ENCODE peak calls at places on chromosomes 1 and 21, in four cellular contexts. U is HCT116, D is stomach, P is coronary artery. V is an unnamed sample.

GRCh38 chr1:5632226-5632625 is 360.0 kb downstream of the NPHP4 start:
- DNase-seq in U (no peak), D (no peak), P (no peak), V (no peak)

GRCh38 chr21:34801519-34802132 is 132.8 kb downstream of the CLIC6 start:
- DNase-seq in U (no peak), D (no peak), P (no peak), V (no peak)

GRCh38 chr1:50667272-50667671 is 244.0 kb upstream of the DMRTA2 start:
- DNase-seq in U (no peak), D (no peak), P (no peak), V (peak; percentile 72)

GRCh38 chr1:233172201-233172600 is 123.3 kb downstream of the PCNX2 start:
- DNase-seq in U (peak; percentile 31), D (no peak), P (no peak), V (peak; percentile 39)

GRCh38 chr1:159867322-159868064 is 5.0 kb upstream of the VSIG8 start:
- DNase-seq in U (no peak), D (peak; percentile 84), P (no peak), V (peak; percentile 78)

GRCh38 chr1:244316407-244316806 is 135.3 kb downstream of the ADSS2 start:
- DNase-seq in U (no peak), D (no peak), P (no peak), V (no peak)

GRCh38 chr1:119510046-119510445 is 3.0 kb downstream of the HSD3B1 start:
- DNase-seq in U (no peak), D (no peak), P (no peak), V (no peak)

GRCh38 chr1:84168783-84169182 is 24.7 kb downstream of the PRKACB start:
- DNase-seq in U (no peak), D (no peak), P (no peak), V (peak; percentile 50)

GRCh38 chr1:219174672-219175564 is 1.2 kb downstream of the LYPLAL1 start:
- DNase-seq in U (no peak), D (no peak), P (no peak), V (no peak)

GRCh38 chr1:24635195-24635843 is 7.8 kb upstream of the SRRM1 start:
- DNase-seq in U (peak; percentile 65), D (no peak), P (no peak), V (peak; percentile 50)

GRCh38 chr1:214660900-214661299 is 57.9 kb downstream of the CENPF start:
- DNase-seq in U (no peak), D (peak; percentile 46), P (no peak), V (no peak)

GRCh38 chr1:235583511-235584001 is 66.0 kb downstream of the GNG4 start:
- DNase-seq in U (no peak), D (no peak), P (no peak), V (no peak)

GRCh38 chr1:81915937-81916336 is 115.2 kb downstream of the ADGRL2 start:
- DNase-seq in U (no peak), D (no peak), P (no peak), V (no peak)

GRCh38 chr1:81921344-81921743 is 120.6 kb downstream of the ADGRL2 start:
- DNase-seq in U (no peak), D (no peak), P (no peak), V (no peak)

GRCh38 chr1:81921851-81922462 is 121.2 kb downstream of the ADGRL2 start:
- DNase-seq in U (no peak), D (no peak), P (no peak), V (no peak)

GRCh38 chr1:81922955-81923354 is 122.2 kb downstream of the ADGRL2 start:
- DNase-seq in U (no peak), D (no peak), P (no peak), V (no peak)

GRCh38 chr1:81920245-81920740 is 119.6 kb downstream of the ADGRL2 start:
- DNase-seq in U (no peak), D (no peak), P (no peak), V (no peak)
- H3K4me3 ChIP-seq in U (no peak overlapping the region), D (no peak overlapping the region), P (peak overlapping the region; percentile 28), V (no peak overlapping the region)

GRCh38 chr1:37017737-37018136 is 16.6 kb downstream of the GRIK3 start:
- DNase-seq in U (no peak), D (no peak), P (no peak), V (no peak)

GRCh38 chr1:37015713-37016112 is 18.6 kb downstream of the GRIK3 start:
- DNase-seq in U (no peak), D (no peak), P (no peak), V (no peak)

GRCh38 chr1:37016121-37016520 is 18.2 kb downstream of the GRIK3 start:
- DNase-seq in U (no peak), D (no peak), P (no peak), V (no peak)

GRCh38 chr1:37020653-37021277 is 13.6 kb downstream of the GRIK3 start:
- DNase-seq in U (no peak), D (no peak), P (no peak), V (no peak)
- TF ChIP-seq CTCF in U (peak; percentile 30), D (no peak), P (no peak), V (peak; percentile 36)

DNA sequence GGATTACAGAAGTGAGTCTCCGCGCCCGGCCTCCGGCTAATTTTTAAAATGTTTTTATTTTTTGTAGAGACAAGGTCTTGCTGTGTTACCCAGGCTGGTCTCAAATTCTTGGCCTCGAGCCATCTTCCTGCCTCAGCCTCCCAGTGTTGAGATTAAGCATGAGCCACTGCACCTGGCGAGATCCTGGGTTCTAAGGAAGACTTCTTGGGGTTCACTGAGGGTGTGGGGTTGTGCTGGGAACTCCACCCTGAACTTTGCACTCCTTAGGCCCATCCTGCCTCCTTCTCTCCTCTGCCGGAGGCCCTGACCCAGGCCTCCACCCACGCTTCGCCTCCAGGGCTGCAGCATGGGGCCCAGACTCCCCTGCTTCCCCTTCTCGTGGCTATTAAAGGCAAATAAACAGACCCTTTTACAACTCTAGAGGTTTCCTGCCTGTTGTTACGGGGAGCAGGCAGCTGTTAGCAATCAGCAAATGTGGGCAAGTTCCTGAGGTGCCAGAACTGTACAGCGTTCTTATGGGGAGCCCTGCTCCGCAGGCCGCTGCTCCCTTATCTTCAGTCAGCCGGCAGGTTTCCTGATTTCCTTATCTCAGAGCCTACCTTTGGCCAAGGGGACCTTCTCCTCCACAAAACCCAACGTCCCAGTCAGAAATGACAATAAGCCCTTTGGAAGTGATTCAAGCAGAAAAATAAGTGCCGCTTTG is 41.0 kb upstream of the LIN9 start:
- DNase-seq in U (no peak), D (peak; percentile 50), P (no peak), V (no peak)
- H3K4me3 ChIP-seq in U (no peak overlapping the region), D (no peak overlapping the region), P (no peak overlapping the region), V (no peak overlapping the region)

GRCh38 chr21:17775431-17776126 is 43.6 kb downstream of the C21orf91 start:
- DNase-seq in U (no peak), D (no peak), P (no peak), V (no peak)
- TF ChIP-seq CTCF in U (no peak), D (no peak), P (no peak), V (no peak)

GRCh38 chr1:155979525-155980343 is 1.4 kb upstream of the ARHGEF2 start:
- DNase-seq in U (no peak), D (no peak), P (peak; percentile 85), V (no peak)
- H3K4me3 ChIP-seq in U (peak overlapping the region; percentile 91), D (peak overlapping the region; percentile 69), P (peak overlapping the region; percentile 81), V (no peak overlapping the region)

GRCh38 chr1:1511533-1512285 is at the start of gene ATAD3A:
- DNase-seq in U (peak; percentile 93), D (peak; percentile 99), P (peak; percentile 97), V (peak; percentile 92)
- TF ChIP-seq CTCF in U (no peak), D (peak; percentile 30), P (no peak), V (no peak)

DNA sequence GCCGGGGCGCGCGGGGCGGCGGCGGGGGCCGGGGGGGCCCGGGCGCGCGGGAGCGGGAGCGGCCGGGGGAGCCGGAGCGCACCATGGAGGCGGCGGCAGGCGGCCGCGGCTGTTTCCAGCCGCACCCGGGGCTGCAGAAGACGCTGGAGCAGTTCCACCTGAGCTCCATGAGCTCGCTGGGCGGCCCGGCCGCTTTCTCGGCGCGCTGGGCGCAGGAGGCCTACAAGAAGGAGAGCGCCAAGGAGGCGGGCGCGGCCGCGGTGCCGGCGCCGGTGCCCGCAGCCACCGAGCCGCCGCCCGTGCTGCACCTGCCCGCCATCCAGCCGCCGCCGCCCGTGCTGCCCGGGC is 539 bp downstream of the SKI start:
- DNase-seq in U (no peak), D (peak; percentile 53), P (no peak), V (no peak)
- H3K4me3 ChIP-seq in U (peak overlapping the region; percentile 67), D (peak overlapping the region; percentile 67), P (peak overlapping the region; percentile 96), V (peak overlapping the region; percentile 71)

GRCh38 chr1:7225711-7226505 is 440.7 kb downstream of the CAMTA1 start:
- DNase-seq in U (no peak), D (no peak), P (no peak), V (no peak)

GRCh38 chr1:7224081-7224534 is 438.9 kb downstream of the CAMTA1 start:
- DNase-seq in U (no peak), D (no peak), P (no peak), V (no peak)

GRCh38 chr1:7222616-7223015 is 437.4 kb downstream of the CAMTA1 start:
- DNase-seq in U (no peak), D (no peak), P (no peak), V (no peak)

GRCh38 chr1:7223334-7224080 is 438.3 kb downstream of the CAMTA1 start:
- DNase-seq in U (no peak), D (no peak), P (no peak), V (no peak)

GRCh38 chr1:7224644-7225043 is 439.4 kb downstream of the CAMTA1 start:
- DNase-seq in U (peak; percentile 37), D (no peak), P (no peak), V (no peak)
- TF ChIP-seq CTCF in U (peak; percentile 71), D (no peak), P (no peak), V (peak; percentile 39)